ENCODE peak calls at places on chromosome 4, in ten cellular contexts. K is tibial nerve; O is amniotic stem cell; P is neural crest cell; D is Right ventricle myocardium superior; Q is stimulated activated CD4-positive, alpha-beta T cell treated with anti-CD3 and anti-CD28 coated beads, Interleukin-15, amount 100 ng/mL, for 1 hour; V is fibroblast of lung; W is right lobe of liver; U is trophoblast cell; Z is naive thymus-derived CD4-positive, alpha-beta T cell. T is an unnamed sample.

GRCh38 chr4:60579335-60579734 is 620.8 kb upstream of the ADGRL3 start:
- DNase-seq in U (no peak), D (no peak), Z (no peak), P (no peak), V (no peak), K (no peak), Q (no peak), O (no peak), W (no peak), T (no peak)

GRCh38 chr4:77931452-77932135 is 69.0 kb downstream of the MRPL1 start:
- DNase-seq in W (no peak), D (no peak), Z (no peak), O (peak; percentile 10), Q (no peak), P (no peak), V (peak; percentile 66), K (no peak), U (no peak), T (no peak)

GRCh38 chr4:89949782-89950387 is 55.2 kb downstream of the MMRN1 start:
- DNase-seq in V (no peak), Z (no peak), Q (no peak), W (no peak), P (no peak), K (no peak), D (no peak), U (peak; percentile 35), O (no peak), T (no peak)

GRCh38 chr4:1414831-1415680 is 8.8 kb upstream of the NKX1-1 start:
- DNase-seq in K (no peak), O (no peak), W (peak; percentile 29), Q (no peak), P (no peak), U (no peak), V (no peak), D (peak; percentile 21), Z (no peak), T (no peak)

GRCh38 chr4:23485793-23486192 is 404.1 kb downstream of the PPARGC1A start:
- DNase-seq in W (no peak), Z (no peak), U (no peak), P (no peak), D (no peak), K (no peak), Q (no peak), O (no peak), V (no peak), T (peak; percentile 44)

GRCh38 chr4:74567981-74568380 is 123.0 kb downstream of the AREG start:
- DNase-seq in D (no peak), K (no peak), U (no peak), Q (no peak), W (no peak), V (no peak), P (no peak), O (no peak), Z (no peak), T (no peak)

GRCh38 chr4:183073838-183074145 is 25.3 kb upstream of the WWC2 start:
- DNase-seq in O (no peak), U (no peak), W (no peak), Q (no peak), Z (no peak), V (no peak), P (no peak), K (no peak), D (no peak), T (no peak)

GRCh38 chr4:37648084-37648817 is 37.9 kb downstream of the RELL1 start:
- DNase-seq in U (peak; percentile 63), K (no peak), V (peak; percentile 96), Z (no peak), W (peak; percentile 93), D (peak; percentile 71), O (peak; percentile 79), P (no peak), Q (no peak), T (peak; percentile 71)

GRCh38 chr4:22962186-22962786 is 269.5 kb downstream of the GBA3 start:
- DNase-seq in Q (no peak), D (no peak), U (peak; percentile 72), K (no peak), Z (no peak), P (peak; percentile 5), O (no peak), V (peak; percentile 59), W (no peak), T (no peak)

GRCh38 chr4:26787461-26788340 is 72.9 kb upstream of the STIM2 start:
- DNase-seq in K (no peak), U (peak; percentile 25), Q (no peak), V (peak; percentile 49), Z (peak; percentile 5), O (no peak), P (no peak), D (peak; percentile 50), W (no peak), T (peak; percentile 38)

GRCh38 chr4:98544141-98544817 is 114.1 kb downstream of the TSPAN5 start:
- DNase-seq in O (no peak), V (no peak), Z (no peak), W (no peak), U (no peak), D (no peak), K (no peak), Q (no peak), P (no peak), T (no peak)

GRCh38 chr4:111923786-111924185 is 221.5 kb upstream of the FAM241A start:
- DNase-seq in K (no peak), W (no peak), P (no peak), O (no peak), D (no peak), Q (no peak), V (no peak), Z (no peak), U (no peak), T (no peak)

GRCh38 chr4:10584042-10584441 is 100.5 kb downstream of the CLNK start:
- DNase-seq in U (peak; percentile 98), P (no peak), K (no peak), O (peak; percentile 6), Z (no peak), W (no peak), D (no peak), Q (no peak), V (peak; percentile 81), T (no peak)